ENCODE peak calls at places on chromosome 5, in eight cellular contexts. W is tibial nerve, D is GM12878, O is adrenal gland, F is HCT116, C is spleen, E is transverse colon, Z is body of pancreas. B is an unnamed sample. For H3K9me3, the result is how much of the 10 kb centered on the place peaks cover.

GRCh38 chr5:41511241-41511640 is 840 bp upstream of the PLCXD3 start:
- DNase-seq in W (no peak), D (no peak), O (no peak), F (no peak), C (no peak), E (no peak), Z (no peak), B (no peak)

GRCh38 chr5:139393497-139394122 is 1.3 kb downstream of the PROB1 start:
- DNase-seq in W (no peak), D (no peak), O (no peak), F (no peak), C (no peak), E (no peak), Z (no peak), B (no peak)

GRCh38 chr5:147616401-147616800 is 106.5 kb upstream of the DPYSL3 start:
- DNase-seq in W (no peak), D (no peak), O (no peak), F (no peak), C (no peak), E (no peak), Z (no peak), B (no peak)

GRCh38 chr5:75057551-75057950 is 5.2 kb upstream of the GCNT4 start:
- DNase-seq in W (no peak), D (no peak), O (no peak), F (no peak), C (no peak), E (no peak), Z (no peak), B (no peak)

GRCh38 chr5:68376931-68377330 is 161.4 kb downstream of the PIK3R1 start:
- DNase-seq in W (no peak), D (no peak), O (no peak), F (no peak), C (no peak), E (no peak), Z (no peak), B (no peak)

GRCh38 chr5:61576556-61576955 is 244.5 kb downstream of the ZSWIM6 start:
- DNase-seq in W (no peak), D (no peak), O (no peak), F (no peak), C (no peak), E (no peak), Z (no peak), B (no peak)

GRCh38 chr5:9284781-9285307 is 261.0 kb downstream of the SEMA5A start:
- DNase-seq in W (no peak), D (no peak), O (no peak), F (no peak), C (no peak), E (no peak), Z (no peak), B (no peak)

GRCh38 chr5:5483880-5484595 is 61.6 kb downstream of the ICE1 start:
- DNase-seq in W (no peak), D (no peak), O (no peak), F (no peak), C (no peak), E (no peak), Z (no peak), B (no peak)

GRCh38 chr5:67659288-67659687 is 462.7 kb upstream of the CD180 start:
- DNase-seq in W (no peak), D (no peak), O (no peak), F (no peak), C (no peak), E (no peak), Z (no peak), B (no peak)

GRCh38 chr5:1936413-1936812 is 53.7 kb upstream of the IRX4 start:
- DNase-seq in W (no peak), D (no peak), O (no peak), F (peak), C (no peak), E (no peak), Z (no peak), B (no peak)

GRCh38 chr5:101393795-101394450 is 490.8 kb upstream of the ST8SIA4 start:
- DNase-seq in W (no peak), D (no peak), O (no peak), F (no peak), C (no peak), E (no peak), Z (no peak), B (no peak)

GRCh38 chr5:88480766-88481499 is 212.3 kb upstream of the TMEM161B start:
- DNase-seq in W (no peak), D (no peak), O (no peak), F (no peak), C (no peak), E (no peak), Z (no peak), B (no peak)

GRCh38 chr5:106163233-106163632 is 1507.5 kb downstream of the EFNA5 start:
- DNase-seq in W (no peak), D (no peak), O (no peak), F (no peak), C (no peak), E (no peak), Z (no peak), B (no peak)

GRCh38 chr5:501833-502184 is 22.4 kb downstream of the SLC9A3 start:
- DNase-seq in W (no peak), D (no peak), O (no peak), F (no peak), C (no peak), E (no peak), Z (no peak), B (no peak)

GRCh38 chr5:174910245-174910737 is 185.9 kb downstream of the MSX2 start:
- DNase-seq in W (peak), D (no peak), O (peak), F (peak), C (peak), E (peak), Z (peak), B (peak)

GRCh38 chr5:133595465-133595864 is 16.9 kb downstream of the FSTL4 start:
- DNase-seq in W (no peak), D (no peak), O (no peak), F (no peak), C (no peak), E (no peak), Z (no peak), B (no peak)

GRCh38 chr5:136018814-136019777 is 9.7 kb upstream of the TGFBI start:
- DNase-seq in W (peak), D (no peak), O (no peak), F (no peak), C (no peak), E (peak), Z (no peak), B (peak)

GRCh38 chr5:128109766-128110165 is 26.2 kb downstream of the SLC12A2 start:
- DNase-seq in W (no peak), D (no peak), O (no peak), F (no peak), C (no peak), E (no peak), Z (no peak), B (no peak)

GRCh38 chr5:149423287-149424268 is 44.5 kb upstream of the IL17B start:
- DNase-seq in W (no peak), D (no peak), O (no peak), F (no peak), C (no peak), E (no peak), Z (no peak), B (peak)

GRCh38 chr5:157859227-157859575 is 256 bp upstream of the CLINT1 start:
- DNase-seq in W (no peak), D (no peak), O (no peak), F (no peak), C (no peak), E (no peak), Z (no peak), B (no peak)

GRCh38 chr5:157855404-157855994 is 3.4 kb downstream of the CLINT1 start:
- DNase-seq in W (peak), D (no peak), O (peak), F (peak), C (no peak), E (peak), Z (peak), B (peak)

GRCh38 chr5:157860898-157861894 is 2.3 kb upstream of the CLINT1 start:
- DNase-seq in W (no peak), D (peak), O (no peak), F (no peak), C (no peak), E (peak), Z (no peak), B (no peak)

GRCh38 chr5:157857821-157858526 is 971 bp downstream of the CLINT1 start:
- DNase-seq in W (no peak), D (no peak), O (no peak), F (no peak), C (no peak), E (no peak), Z (no peak), B (no peak)

GRCh38 chr5:157858527-157859226 is at the start of gene CLINT1:
- DNase-seq in W (peak), D (no peak), O (peak), F (peak), C (peak), E (peak), Z (peak), B (peak)
- TF ChIP-seq POLR2A in W (peak), D (peak), O (peak), F (peak), C (peak), E (peak), Z (peak), B (peak)

GRCh38 chr5:124935060-124935459 is 188.6 kb upstream of the ZNF608 start:
- DNase-seq in W (no peak), D (peak), O (no peak), F (no peak), C (no peak), E (peak), Z (no peak), B (no peak)
- H3K27ac ChIP-seq in W (no peak), D (peak), O (no peak), F (no peak), C (no peak), E (no peak), Z (no peak), B (no peak)

DNA sequence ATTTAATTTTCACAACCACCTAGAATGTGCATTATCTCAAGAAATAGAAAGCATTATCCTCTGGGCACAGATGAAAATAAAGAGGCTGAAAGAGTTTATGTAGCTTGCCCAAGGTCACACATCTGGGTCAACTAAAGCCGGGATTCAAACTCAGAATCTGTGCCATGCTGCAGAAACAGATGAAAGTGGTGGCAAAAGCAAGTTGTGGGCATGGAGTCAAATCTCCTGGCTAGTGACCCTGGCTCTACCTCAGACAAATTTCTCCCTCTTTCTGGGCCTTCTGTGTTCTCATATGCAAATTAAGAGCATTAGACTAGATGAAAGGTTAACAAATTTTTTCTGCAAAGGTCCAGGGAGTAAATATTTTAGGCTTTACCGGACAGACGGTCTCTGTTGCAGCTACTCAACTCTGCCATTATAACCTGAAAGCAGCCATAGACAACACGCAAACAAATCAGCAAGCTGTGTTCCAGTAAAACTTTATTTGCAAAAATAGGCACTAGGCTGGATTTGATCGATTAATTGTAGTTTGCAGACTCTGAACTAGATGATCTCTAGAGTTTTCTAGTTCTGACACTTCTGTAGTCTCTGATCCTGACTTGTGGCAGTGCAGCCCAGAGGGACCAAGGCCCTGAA is 6.0 kb upstream of the ADRA1B start:
- DNase-seq in W (no peak), D (no peak), O (no peak), F (no peak), C (no peak), E (no peak), Z (no peak), B (no peak)
- H3K9me3 ChIP-seq in W (under half), D (under half), O (under half), F (under half), C (under half), E (under half), Z (under half), B (under half)

DNA sequence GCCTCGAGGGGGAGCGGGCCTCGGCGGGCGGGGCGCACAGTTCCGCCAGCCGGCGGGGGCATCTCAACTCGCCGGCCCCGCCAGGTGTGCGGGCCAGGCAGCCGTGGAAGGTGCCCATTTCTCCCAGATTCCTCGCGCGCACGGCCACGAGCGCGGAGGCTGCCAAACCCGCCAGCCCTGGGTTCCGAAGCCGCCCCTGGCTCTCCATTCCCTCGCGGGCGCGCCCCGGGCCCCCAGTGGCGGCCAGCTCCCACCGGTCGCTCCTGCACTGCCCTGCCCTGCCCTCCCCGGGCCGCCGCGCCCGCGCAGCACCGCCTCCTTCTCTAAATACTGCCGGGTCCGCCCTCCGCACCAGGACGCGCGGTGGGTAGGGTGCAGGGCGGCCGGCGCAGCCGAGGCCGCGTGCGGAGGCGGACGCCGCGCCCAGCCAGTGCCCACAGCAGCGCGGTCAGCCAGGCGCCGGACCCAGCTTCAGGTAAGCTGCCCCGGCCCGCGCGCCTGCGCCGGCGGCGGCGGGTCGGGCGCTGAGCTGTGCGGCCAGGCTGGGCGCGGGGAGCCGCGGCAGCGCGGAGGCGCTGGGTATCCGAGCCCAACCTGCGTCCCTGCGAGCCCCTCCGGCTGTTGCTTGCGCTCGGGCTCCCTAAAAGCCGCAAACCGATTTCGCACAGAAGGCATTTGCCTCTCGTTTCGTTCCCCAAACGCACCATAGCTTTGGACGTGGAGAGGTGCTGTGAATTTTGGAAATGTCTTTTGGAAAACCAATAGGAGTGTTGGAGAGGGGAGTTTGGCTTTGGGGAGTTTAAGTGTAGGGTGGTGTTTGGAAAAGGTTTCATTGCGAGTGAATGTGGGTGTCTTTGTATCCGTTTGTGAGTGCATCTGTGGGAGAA is at the start of gene TMEM171:
- DNase-seq in W (no peak), D (no peak), O (no peak), F (peak), C (peak), E (peak), Z (peak), B (no peak)
- TF ChIP-seq POLR2A in W (no peak), D (no peak), O (no peak), F (peak), C (peak), E (peak), Z (no peak), B (no peak)

DNA sequence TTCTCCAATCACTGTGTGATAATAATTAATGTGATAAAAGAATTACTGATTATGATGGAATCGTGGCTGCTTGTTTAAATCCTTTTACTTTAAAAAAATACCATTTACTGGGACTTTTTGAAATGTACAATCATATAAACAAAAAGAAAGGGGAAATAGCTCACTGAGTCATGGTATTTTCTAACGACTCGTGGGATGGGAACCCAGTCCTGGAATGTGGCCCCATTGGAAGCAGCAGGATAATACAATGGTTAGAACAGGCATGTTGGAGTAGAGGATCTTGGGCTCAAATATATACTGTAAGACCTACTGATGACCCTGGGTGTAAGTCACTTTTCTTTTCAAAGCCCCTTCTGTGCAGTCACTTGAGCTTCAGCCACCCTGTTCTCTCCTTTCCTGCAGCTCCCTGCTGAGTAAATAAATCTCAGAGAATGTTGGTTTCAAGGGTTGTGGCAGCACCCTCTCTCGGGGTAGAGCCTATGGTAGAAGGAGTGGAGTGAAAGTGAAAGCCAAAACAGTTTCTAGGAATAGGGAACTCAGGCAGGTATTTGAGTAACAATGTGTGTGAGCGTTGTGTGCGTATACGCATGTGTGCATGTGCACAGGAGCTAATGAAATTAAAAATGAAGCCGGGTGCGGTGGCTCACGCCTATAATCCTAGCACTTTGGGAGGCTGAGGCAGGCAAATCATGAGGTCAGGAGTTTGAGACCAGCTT is 40.7 kb upstream of the LARP1 start:
- DNase-seq in W (no peak), D (peak), O (no peak), F (no peak), C (no peak), E (peak), Z (peak), B (no peak)
- H3K27ac ChIP-seq in W (peak), D (no peak), O (no peak), F (no peak), C (peak), E (peak), Z (peak), B (peak)

B was measured in sigmoid colon.